ENCODE peak calls at places on chromosome 10, in eight cellular contexts. Z, M, O, G, P, I, S and U are unnamed samples.

GRCh38 chr10:131921191-131921590 is 20.4 kb downstream of the PPP2R2D start:
- DNase-seq in O (no peak), Z (no peak), G (no peak), S (no peak), M (no peak), P (no peak), I (no peak), U (peak)

GRCh38 chr10:112280205-112280921 is 2.8 kb upstream of the TECTB start:
- DNase-seq in G (no peak), O (no peak), P (no peak), I (no peak), Z (no peak), M (no peak), S (no peak), U (no peak)

GRCh38 chr10:94016727-94017714 is 23.3 kb downstream of the PLCE1 start:
- DNase-seq in P (no peak), M (no peak), Z (no peak), O (no peak), G (no peak), I (no peak), S (no peak), U (no peak)

GRCh38 chr10:132705173-132705572 is 80.8 kb downstream of the NKX6-2 start:
- DNase-seq in P (no peak), G (no peak), Z (no peak), S (peak), O (no peak), M (no peak), I (peak), U (no peak)

GRCh38 chr10:114499630-114500190 is 95.4 kb upstream of the AFAP1L2 start:
- DNase-seq in M (no peak), Z (peak), S (no peak), I (no peak), O (peak), P (no peak), G (no peak), U (peak)

GRCh38 chr10:72162978-72163377 is 52.8 kb upstream of the ANAPC16 start:
- DNase-seq in O (peak), Z (no peak), S (no peak), I (no peak), G (no peak), M (peak), P (no peak), U (peak)

GRCh38 chr10:126063353-126063791 is 167.0 kb downstream of the FANK1 start:
- DNase-seq in Z (no peak), S (no peak), O (no peak), M (no peak), G (peak), P (no peak), I (no peak), U (no peak)

GRCh38 chr10:68496072-68496471 is 24.3 kb upstream of the DNA2 start:
- DNase-seq in O (no peak), Z (no peak), I (no peak), M (no peak), G (no peak), S (no peak), P (no peak), U (no peak)

GRCh38 chr10:116688241-116688711 is 54.1 kb downstream of the HSPA12A start:
- DNase-seq in M (peak), S (no peak), Z (no peak), O (no peak), P (no peak), I (no peak), G (peak), U (no peak)

GRCh38 chr10:29805134-29805691 is 170.4 kb upstream of the SVIL start:
- DNase-seq in S (no peak), I (no peak), M (no peak), P (no peak), G (no peak), Z (no peak), O (no peak), U (no peak)

GRCh38 chr10:11164806-11165590 is 147.3 kb downstream of the CELF2 start:
- DNase-seq in S (peak), O (peak), G (peak), M (peak), I (peak), P (peak), Z (peak), U (peak)

GRCh38 chr10:72274213-72274729 is 547 bp downstream of the DDIT4 start:
- DNase-seq in Z (no peak), P (no peak), O (no peak), I (no peak), M (no peak), S (peak), G (no peak), U (no peak)

GRCh38 chr10:98262571-98262970 is 5.4 kb downstream of the LOXL4 start:
- DNase-seq in M (peak), O (peak), I (peak), Z (no peak), S (peak), G (no peak), P (no peak), U (no peak)

GRCh38 chr10:42888504-42889095 is 106.0 kb downstream of the BMS1 start:
- DNase-seq in S (no peak), P (no peak), G (no peak), Z (no peak), M (no peak), O (no peak), I (no peak), U (no peak)

GRCh38 chr10:15625261-15625660 is 94.5 kb downstream of the ITGA8 start:
- DNase-seq in I (no peak), G (no peak), Z (no peak), P (no peak), M (no peak), O (no peak), S (no peak), U (no peak)

GRCh38 chr10:103284170-103284569 is 7.2 kb downstream of the INA start:
- DNase-seq in I (no peak), O (no peak), P (peak), G (no peak), Z (no peak), S (no peak), M (peak), U (no peak)

GRCh38 chr10:42933454-42934340 is 143.2 kb upstream of the RET start:
- DNase-seq in O (no peak), S (no peak), Z (peak), G (no peak), M (no peak), P (no peak), I (no peak), U (no peak)

GRCh38 chr10:98415710-98416077 is 712 bp upstream of the PYROXD2 start:
- DNase-seq in Z (no peak), O (no peak), P (no peak), M (no peak), I (no peak), G (no peak), S (no peak), U (no peak)

GRCh38 chr10:43980715-43981114 is 332.0 kb upstream of the ZNF32 start:
- DNase-seq in S (no peak), P (no peak), G (no peak), Z (no peak), M (no peak), I (no peak), O (no peak), U (no peak)

GRCh38 chr10:61822781-61823230 is 78.7 kb upstream of the ARID5B start:
- DNase-seq in G (no peak), M (no peak), O (no peak), Z (no peak), P (no peak), S (no peak), I (no peak), U (no peak)

GRCh38 chr10:89373916-89374711 is 3.7 kb upstream of the IFIT1B start:
- DNase-seq in Z (peak), S (peak), M (peak), O (no peak), G (no peak), P (peak), I (peak), U (no peak)

GRCh38 chr10:132842397-132842796 is 56.5 kb upstream of the NKX6-2 start:
- DNase-seq in O (no peak), P (no peak), M (no peak), G (no peak), I (no peak), Z (no peak), S (no peak), U (no peak)

GRCh38 chr10:10855178-10855577 is 162.5 kb upstream of the CELF2 start:
- DNase-seq in G (no peak), S (no peak), I (peak), O (no peak), Z (no peak), M (no peak), P (no peak), U (peak)

GRCh38 chr10:42938351-42938750 is 138.5 kb upstream of the RET start:
- DNase-seq in Z (no peak), P (no peak), M (no peak), G (no peak), S (no peak), I (no peak), O (no peak), U (no peak)

GRCh38 chr10:103678104-103678526 is 177.3 kb downstream of the SH3PXD2A start:
- DNase-seq in S (peak), I (no peak), Z (peak), P (peak), M (peak), O (no peak), G (peak), U (peak)

GRCh38 chr10:124536496-124537050 is 75.0 kb downstream of the LHPP start:
- DNase-seq in G (no peak), P (no peak), O (no peak), Z (no peak), M (no peak), I (no peak), S (no peak), U (no peak)

GRCh38 chr10:99346247-99346646 is 17.1 kb downstream of the CNNM1 start:
- DNase-seq in G (peak), S (no peak), I (no peak), Z (no peak), O (no peak), M (no peak), P (peak), U (no peak)

GRCh38 chr10:123771877-123772644 is 105.9 kb downstream of the GPR26 start:
- DNase-seq in G (no peak), O (no peak), S (no peak), Z (no peak), P (no peak), M (no peak), I (no peak), U (no peak)

GRCh38 chr10:25522946-25523608 is 348.3 kb downstream of the GPR158 start:
- DNase-seq in Z (no peak), I (no peak), G (no peak), S (no peak), P (no peak), M (no peak), O (no peak), U (no peak)